ENCODE peak calls at places on chromosomes 4 and X, in nine cellular contexts. C is effector memory CD4-positive, alpha-beta T cell; K is tibial artery; W is MCF 10A; G is MG63; H is RPMI7951; U is T-cell; A is fibroblast of mammary gland; D is AG08396. I is an unnamed sample.
A peak's percentile ranks its signal among the peaks of the same experiment; 100 is the strongest.

GRCh38 chrX:350534-351321 is 32.1 kb upstream of the GTPBP6 start:
- DNase-seq in U (no peak), W (no peak), D (no peak), C (no peak), G (no peak), K (no peak), H (no peak), A (no peak), I (no peak)

GRCh38 chrX:134365923-134366322 is 94.0 kb upstream of the HPRT1 start:
- DNase-seq in U (no peak), H (no peak), W (peak; percentile 22), C (no peak), G (peak; percentile 2), D (no peak), A (no peak), K (no peak), I (no peak)

GRCh38 chr4:142516686-142517145 is 329.4 kb downstream of the INPP4B start:
- DNase-seq in C (no peak), A (peak; percentile 32), K (no peak), U (no peak), H (no peak), G (no peak), W (no peak), D (peak; percentile 9), I (no peak)

GRCh38 chr4:48093949-48094550 is 40.0 kb downstream of the TXK start:
- DNase-seq in K (no peak), D (no peak), H (peak; percentile 81), A (no peak), C (no peak), U (no peak), W (peak; percentile 45), G (peak; percentile 6), I (peak; percentile 79)

GRCh38 chrX:120638619-120639018 is 8.8 kb upstream of the C1GALT1C1 start:
- DNase-seq in K (no peak), C (no peak), W (no peak), G (no peak), H (no peak), U (no peak), D (no peak), A (no peak), I (no peak)

GRCh38 chrX:150700107-150700506 is 6.9 kb downstream of the MTMR1 start:
- DNase-seq in U (no peak), A (no peak), H (no peak), K (no peak), W (no peak), D (no peak), G (no peak), C (no peak), I (no peak)

GRCh38 chr4:105887508-105887907 is 7.8 kb upstream of the NPNT start:
- DNase-seq in D (no peak), G (no peak), C (no peak), W (no peak), U (no peak), H (no peak), A (no peak), K (no peak), I (no peak)

GRCh38 chr4:169492436-169493163 is 119.8 kb downstream of the NEK1 start:
- DNase-seq in H (peak; percentile 36), K (no peak), A (peak; percentile 55), W (peak; percentile 61), C (no peak), U (no peak), D (peak; percentile 54), G (no peak), I (peak; percentile 5)

GRCh38 chr4:114180481-114180880 is 201.0 kb upstream of the ARSJ start:
- DNase-seq in C (peak; percentile 2), D (peak; percentile 73), U (no peak), H (peak; percentile 69), G (peak; percentile 32), A (peak; percentile 90), W (peak; percentile 1), K (no peak), I (peak; percentile 56)

I was measured in Daoy.